ENCODE peak calls at places on chromosome 20, in eight cellular contexts. One of them, this sample, is unnamed.

GRCh38 chr20:58978351-58979190 is 2.5 kb upstream of the NELFCD start:
- DNase-seq in DMS153: no peak
- DNase-seq in uterus: no peak
- DNase-seq in psoas muscle: no peak
- DNase-seq in epithelial cell of esophagus: no peak
- DNase-seq in midbrain: no peak
- DNase-seq in fibroblast of lung: no peak
- DNase-seq in NCI-H1092: no peak
- DNase-seq in this sample: no peak

GRCh38 chr20:45383131-45383530 is 5.0 kb upstream of the TP53TG5 start:
- DNase-seq in NCI-H1092: no peak
- DNase-seq in psoas muscle: no peak
- DNase-seq in epithelial cell of esophagus: no peak
- DNase-seq in midbrain: no peak
- DNase-seq in uterus: no peak
- DNase-seq in DMS153: no peak
- DNase-seq in fibroblast of lung: peak
- DNase-seq in this sample: peak

GRCh38 chr20:35523298-35523888 is 6.1 kb downstream of the C20orf173 start:
- DNase-seq in DMS153: no peak
- DNase-seq in psoas muscle: no peak
- DNase-seq in uterus: no peak
- DNase-seq in fibroblast of lung: no peak
- DNase-seq in NCI-H1092: no peak
- DNase-seq in midbrain: no peak
- DNase-seq in epithelial cell of esophagus: peak
- DNase-seq in this sample: peak

GRCh38 chr20:37539424-37539823 is 11.7 kb upstream of the BLCAP start:
- DNase-seq in fibroblast of lung: no peak
- DNase-seq in midbrain: no peak
- DNase-seq in NCI-H1092: no peak
- DNase-seq in psoas muscle: no peak
- DNase-seq in DMS153: no peak
- DNase-seq in uterus: no peak
- DNase-seq in epithelial cell of esophagus: no peak
- DNase-seq in this sample: no peak

GRCh38 chr20:24651171-24651972 is 181.9 kb downstream of the SYNDIG1 start:
- DNase-seq in psoas muscle: no peak
- DNase-seq in fibroblast of lung: peak
- DNase-seq in midbrain: no peak
- DNase-seq in epithelial cell of esophagus: peak
- DNase-seq in uterus: no peak
- DNase-seq in NCI-H1092: no peak
- DNase-seq in DMS153: no peak
- DNase-seq in this sample: peak

GRCh38 chr20:9112541-9113515 is 43.9 kb downstream of the PLCB4 start:
- DNase-seq in NCI-H1092: no peak
- DNase-seq in DMS153: no peak
- DNase-seq in psoas muscle: no peak
- DNase-seq in uterus: no peak
- DNase-seq in epithelial cell of esophagus: peak
- DNase-seq in midbrain: no peak
- DNase-seq in fibroblast of lung: peak
- DNase-seq in this sample: peak

GRCh38 chr20:36018208-36018988 is 50.0 kb downstream of the CNBD2 start:
- DNase-seq in DMS153: no peak
- DNase-seq in epithelial cell of esophagus: no peak
- DNase-seq in psoas muscle: no peak
- DNase-seq in NCI-H1092: no peak
- DNase-seq in uterus: no peak
- DNase-seq in fibroblast of lung: no peak
- DNase-seq in midbrain: no peak
- DNase-seq in this sample: no peak

GRCh38 chr20:20466341-20466879 is 98.5 kb downstream of the INSM1 start:
- DNase-seq in midbrain: no peak
- DNase-seq in DMS153: peak
- DNase-seq in psoas muscle: no peak
- DNase-seq in NCI-H1092: no peak
- DNase-seq in fibroblast of lung: peak
- DNase-seq in epithelial cell of esophagus: no peak
- DNase-seq in uterus: no peak
- DNase-seq in this sample: peak

GRCh38 chr20:38836991-38837390 is 31.5 kb downstream of the PPP1R16B start:
- DNase-seq in uterus: no peak
- DNase-seq in midbrain: no peak
- DNase-seq in epithelial cell of esophagus: no peak
- DNase-seq in psoas muscle: no peak
- DNase-seq in fibroblast of lung: no peak
- DNase-seq in NCI-H1092: no peak
- DNase-seq in DMS153: no peak
- DNase-seq in this sample: no peak

GRCh38 chr20:8049321-8049720 is 29.8 kb upstream of the TMX4 start:
- DNase-seq in midbrain: no peak
- DNase-seq in epithelial cell of esophagus: no peak
- DNase-seq in uterus: no peak
- DNase-seq in DMS153: no peak
- DNase-seq in psoas muscle: no peak
- DNase-seq in NCI-H1092: no peak
- DNase-seq in fibroblast of lung: no peak
- DNase-seq in this sample: no peak

GRCh38 chr20:24637941-24638340 is 168.5 kb downstream of the SYNDIG1 start:
- DNase-seq in midbrain: no peak
- DNase-seq in fibroblast of lung: no peak
- DNase-seq in uterus: no peak
- DNase-seq in epithelial cell of esophagus: no peak
- DNase-seq in DMS153: no peak
- DNase-seq in NCI-H1092: no peak
- DNase-seq in psoas muscle: no peak
- DNase-seq in this sample: no peak

GRCh38 chr20:57553376-57554018 is 7.4 kb upstream of the PCK1 start:
- DNase-seq in fibroblast of lung: no peak
- DNase-seq in midbrain: no peak
- DNase-seq in uterus: no peak
- DNase-seq in DMS153: no peak
- DNase-seq in NCI-H1092: no peak
- DNase-seq in psoas muscle: no peak
- DNase-seq in epithelial cell of esophagus: no peak
- DNase-seq in this sample: no peak

GRCh38 chr20:38600057-38600456 is 1.6 kb upstream of the ARHGAP40 start:
- DNase-seq in psoas muscle: no peak
- DNase-seq in uterus: no peak
- DNase-seq in NCI-H1092: no peak
- DNase-seq in fibroblast of lung: no peak
- DNase-seq in midbrain: no peak
- DNase-seq in DMS153: no peak
- DNase-seq in epithelial cell of esophagus: no peak
- DNase-seq in this sample: no peak

GRCh38 chr20:48737463-48738093 is 90.2 kb downstream of the PREX1 start:
- DNase-seq in midbrain: peak
- DNase-seq in uterus: no peak
- DNase-seq in psoas muscle: no peak
- DNase-seq in epithelial cell of esophagus: no peak
- DNase-seq in fibroblast of lung: no peak
- DNase-seq in NCI-H1092: no peak
- DNase-seq in DMS153: no peak
- DNase-seq in this sample: no peak

GRCh38 chr20:59398552-59399265 is 98.3 kb downstream of the EDN3 start:
- DNase-seq in epithelial cell of esophagus: no peak
- DNase-seq in psoas muscle: no peak
- DNase-seq in fibroblast of lung: no peak
- DNase-seq in NCI-H1092: no peak
- DNase-seq in uterus: no peak
- DNase-seq in midbrain: no peak
- DNase-seq in DMS153: no peak
- DNase-seq in this sample: no peak

GRCh38 chr20:6780414-6780813 is 12.9 kb downstream of the BMP2 start:
- DNase-seq in psoas muscle: no peak
- DNase-seq in NCI-H1092: peak
- DNase-seq in fibroblast of lung: no peak
- DNase-seq in DMS153: no peak
- DNase-seq in midbrain: no peak
- DNase-seq in uterus: no peak
- DNase-seq in epithelial cell of esophagus: no peak
- DNase-seq in this sample: no peak

GRCh38 chr20:50320910-50321796 is 130.5 kb downstream of the CEBPB start:
- DNase-seq in fibroblast of lung: peak
- DNase-seq in NCI-H1092: no peak
- DNase-seq in midbrain: no peak
- DNase-seq in psoas muscle: peak
- DNase-seq in uterus: peak
- DNase-seq in epithelial cell of esophagus: peak
- DNase-seq in DMS153: peak
- DNase-seq in this sample: peak

GRCh38 chr20:32285621-32286334 is 8.3 kb downstream of the KIF3B start:
- DNase-seq in epithelial cell of esophagus: peak
- DNase-seq in fibroblast of lung: peak
- DNase-seq in midbrain: no peak
- DNase-seq in uterus: no peak
- DNase-seq in NCI-H1092: no peak
- DNase-seq in DMS153: no peak
- DNase-seq in psoas muscle: no peak
- DNase-seq in this sample: peak

GRCh38 chr20:63284544-63284949 is 8.4 kb upstream of the COL20A1 start:
- DNase-seq in epithelial cell of esophagus: no peak
- DNase-seq in DMS153: no peak
- DNase-seq in fibroblast of lung: no peak
- DNase-seq in NCI-H1092: no peak
- DNase-seq in psoas muscle: no peak
- DNase-seq in midbrain: no peak
- DNase-seq in uterus: no peak
- DNase-seq in this sample: no peak

GRCh38 chr20:645318-646106 is 7.5 kb downstream of the SRXN1 start:
- DNase-seq in uterus: peak
- DNase-seq in midbrain: peak
- DNase-seq in psoas muscle: peak
- DNase-seq in DMS153: peak
- DNase-seq in epithelial cell of esophagus: peak
- DNase-seq in fibroblast of lung: peak
- DNase-seq in NCI-H1092: peak
- DNase-seq in this sample: peak

GRCh38 chr20:43243672-43244269 is 54.1 kb upstream of the PTPRT start:
- DNase-seq in uterus: no peak
- DNase-seq in NCI-H1092: no peak
- DNase-seq in fibroblast of lung: no peak
- DNase-seq in psoas muscle: no peak
- DNase-seq in epithelial cell of esophagus: no peak
- DNase-seq in midbrain: peak
- DNase-seq in DMS153: no peak
- DNase-seq in this sample: no peak

This sample was measured in osteoblast.